ENCODE peak calls at places on chromosome 5, in ten cellular contexts. L is activated CD4-positive, alpha-beta T cell treated with anti-CD3 and anti-CD28 coated beads for 24 hours; N is HCT116; H is renal cortical epithelial cell; U is psoas muscle; D is GM12891; W is non-pigmented ciliary epithelial cell; M is HuH-7.5; G is GDM1; V is sigmoid colon. K is an unnamed sample.

GRCh38 chr5:79552984-79553383 is 39.0 kb upstream of the HOMER1 start:
- DNase-seq in L (no peak), N (no peak), H (no peak), U (no peak), D (no peak), W (no peak), M (no peak), G (peak), V (no peak), K (peak)

GRCh38 chr5:149614034-149614907 is 33.0 kb downstream of the ARHGEF37 start:
- DNase-seq in L (no peak), N (no peak), H (no peak), U (no peak), D (no peak), W (no peak), M (no peak), G (no peak), V (no peak), K (no peak)

GRCh38 chr5:17269201-17269600 is 51.8 kb downstream of the BASP1 start:
- DNase-seq in L (no peak), N (no peak), H (no peak), U (no peak), D (no peak), W (no peak), M (no peak), G (no peak), V (no peak), K (no peak)

GRCh38 chr5:83095163-83095972 is 18.0 kb downstream of the XRCC4 start:
- DNase-seq in L (no peak), N (no peak), H (no peak), U (no peak), D (no peak), W (no peak), M (no peak), G (no peak), V (no peak), K (no peak)

GRCh38 chr5:36414869-36415282 is 113.2 kb upstream of the RANBP3L start:
- DNase-seq in L (no peak), N (peak), H (peak), U (no peak), D (no peak), W (no peak), M (no peak), G (peak), V (no peak), K (no peak)

GRCh38 chr5:19270153-19270552 is 717.8 kb downstream of the CDH18 start:
- DNase-seq in L (no peak), N (no peak), H (no peak), U (no peak), D (no peak), W (no peak), M (no peak), G (no peak), V (no peak), K (no peak)

GRCh38 chr5:106254784-106255183 is 1416.0 kb downstream of the EFNA5 start:
- DNase-seq in L (no peak), N (no peak), H (no peak), U (no peak), D (no peak), W (no peak), M (no peak), G (no peak), V (no peak), K (no peak)

GRCh38 chr5:179148703-179149170 is 88.6 kb downstream of the ZNF354C start:
- DNase-seq in L (no peak), N (no peak), H (no peak), U (peak), D (no peak), W (no peak), M (no peak), G (no peak), V (no peak), K (no peak)

GRCh38 chr5:180785794-180786221 is 16.8 kb downstream of the MGAT1 start:
- DNase-seq in L (no peak), N (no peak), H (peak), U (no peak), D (no peak), W (no peak), M (no peak), G (no peak), V (no peak), K (no peak)

GRCh38 chr5:14265574-14265973 is 122.4 kb downstream of the TRIO start:
- DNase-seq in L (no peak), N (peak), H (peak), U (no peak), D (no peak), W (peak), M (no peak), G (no peak), V (no peak), K (peak)

GRCh38 chr5:52886206-52886605 is 98.5 kb downstream of the ITGA1 start:
- DNase-seq in L (no peak), N (no peak), H (no peak), U (no peak), D (no peak), W (no peak), M (no peak), G (no peak), V (no peak), K (no peak)

GRCh38 chr5:115685966-115686691 is 60.3 kb upstream of the TMED7 start:
- DNase-seq in L (no peak), N (no peak), H (peak), U (no peak), D (no peak), W (no peak), M (no peak), G (no peak), V (peak), K (no peak)

GRCh38 chr5:133930061-133930823 is 38.2 kb downstream of the C5orf15 start:
- DNase-seq in L (peak), N (no peak), H (no peak), U (no peak), D (no peak), W (no peak), M (no peak), G (no peak), V (no peak), K (no peak)

GRCh38 chr5:130316971-130317421 is 412.7 kb downstream of the CHSY3 start:
- DNase-seq in L (no peak), N (no peak), H (peak), U (no peak), D (no peak), W (no peak), M (no peak), G (no peak), V (no peak), K (no peak)

GRCh38 chr5:176817864-176818377 is 7.6 kb downstream of the UNC5A start:
- DNase-seq in L (no peak), N (no peak), H (no peak), U (no peak), D (peak), W (no peak), M (peak), G (no peak), V (no peak), K (no peak)

GRCh38 chr5:137649228-137649890 is 86.5 kb downstream of the KLHL3 start:
- DNase-seq in L (no peak), N (no peak), H (peak), U (no peak), D (no peak), W (no peak), M (no peak), G (no peak), V (no peak), K (peak)

GRCh38 chr5:148248894-148249293 is 10.6 kb downstream of the MARCOL start:
- DNase-seq in L (no peak), N (no peak), H (peak), U (no peak), D (no peak), W (no peak), M (no peak), G (no peak), V (no peak), K (no peak)

GRCh38 chr5:43484049-43484849 is 584 bp upstream of the TMEM267 start:
- DNase-seq in L (peak), N (peak), H (peak), U (peak), D (peak), W (peak), M (peak), G (peak), V (peak), K (peak)

GRCh38 chr5:108989761-108990392 is 242.2 kb downstream of the FER start:
- DNase-seq in L (no peak), N (no peak), H (peak), U (no peak), D (no peak), W (peak), M (no peak), G (no peak), V (no peak), K (no peak)

GRCh38 chr5:112967520-112968083 is 9.0 kb upstream of the DCP2 start:
- DNase-seq in L (no peak), N (no peak), H (no peak), U (no peak), D (no peak), W (no peak), M (no peak), G (no peak), V (no peak), K (no peak)

GRCh38 chr5:111227226-111227782 is 3.1 kb downstream of the CAMK4 start:
- DNase-seq in L (no peak), N (no peak), H (no peak), U (no peak), D (no peak), W (no peak), M (no peak), G (no peak), V (no peak), K (no peak)

GRCh38 chr5:105708442-105708841 is 1962.3 kb downstream of the EFNA5 start:
- DNase-seq in L (no peak), N (no peak), H (no peak), U (no peak), D (no peak), W (no peak), M (no peak), G (no peak), V (no peak), K (no peak)

GRCh38 chr5:103560826-103561225 is 1.8 kb downstream of the NUDT12 start:
- DNase-seq in L (no peak), N (no peak), H (no peak), U (no peak), D (no peak), W (no peak), M (no peak), G (no peak), V (no peak), K (no peak)

GRCh38 chr5:1037123-1037670 is 28.6 kb downstream of the NKD2 start:
- DNase-seq in L (no peak), N (no peak), H (no peak), U (peak), D (no peak), W (no peak), M (no peak), G (no peak), V (peak), K (no peak)

GRCh38 chr5:171312129-171312819 is 3.2 kb downstream of the TLX3 start:
- DNase-seq in L (no peak), N (no peak), H (no peak), U (no peak), D (no peak), W (no peak), M (no peak), G (no peak), V (no peak), K (no peak)

GRCh38 chr5:154603978-154604679 is 126.1 kb upstream of the HAND1 start:
- DNase-seq in L (no peak), N (no peak), H (peak), U (no peak), D (no peak), W (no peak), M (no peak), G (no peak), V (peak), K (no peak)

GRCh38 chr5:997001-997474 is 11.6 kb upstream of the NKD2 start:
- DNase-seq in L (no peak), N (no peak), H (peak), U (no peak), D (no peak), W (no peak), M (no peak), G (no peak), V (peak), K (no peak)

GRCh38 chr5:43416233-43416987 is 4.2 kb upstream of the CCL28 start:
- DNase-seq in L (no peak), N (no peak), H (no peak), U (no peak), D (no peak), W (no peak), M (no peak), G (no peak), V (no peak), K (no peak)

GRCh38 chr5:176740131-176740701 is 70.1 kb upstream of the UNC5A start:
- DNase-seq in L (no peak), N (no peak), H (no peak), U (no peak), D (no peak), W (no peak), M (no peak), G (no peak), V (peak), K (no peak)

GRCh38 chr5:165321912-165322311 is 1816.5 kb downstream of the MAT2B start:
- DNase-seq in L (no peak), N (no peak), H (peak), U (no peak), D (no peak), W (peak), M (no peak), G (no peak), V (no peak), K (no peak)

GRCh38 chr5:32709789-32710334 is 1.3 kb upstream of the NPR3 start:
- DNase-seq in L (peak), N (peak), H (peak), U (peak), D (peak), W (peak), M (peak), G (peak), V (peak), K (peak)

GRCh38 chr5:137733011-137733410 is 2.9 kb downstream of the KLHL3 start:
- DNase-seq in L (no peak), N (no peak), H (peak), U (no peak), D (no peak), W (no peak), M (no peak), G (no peak), V (no peak), K (no peak)

GRCh38 chr5:55407059-55407684 is 99.4 kb downstream of the MTREX start:
- DNase-seq in L (no peak), N (peak), H (peak), U (no peak), D (no peak), W (peak), M (no peak), G (no peak), V (no peak), K (peak)

GRCh38 chr5:71740015-71740753 is 21.1 kb downstream of the CARTPT start:
- DNase-seq in L (no peak), N (no peak), H (no peak), U (no peak), D (peak), W (no peak), M (no peak), G (no peak), V (no peak), K (no peak)

GRCh38 chr5:66655395-66656324 is 59.5 kb downstream of the MAST4 start:
- DNase-seq in L (no peak), N (no peak), H (peak), U (no peak), D (no peak), W (no peak), M (no peak), G (no peak), V (no peak), K (no peak)

GRCh38 chr5:102893942-102894341 is 138.8 kb downstream of the PAM start:
- DNase-seq in L (no peak), N (no peak), H (no peak), U (no peak), D (no peak), W (no peak), M (no peak), G (no peak), V (no peak), K (no peak)

GRCh38 chr5:33850100-33850594 is 41.6 kb downstream of the ADAMTS12 start:
- DNase-seq in L (no peak), N (no peak), H (peak), U (no peak), D (peak), W (peak), M (no peak), G (no peak), V (no peak), K (no peak)

GRCh38 chr5:148314187-148314586 is 2.0 kb downstream of the SPINK7 start:
- DNase-seq in L (no peak), N (no peak), H (peak), U (no peak), D (no peak), W (no peak), M (no peak), G (no peak), V (no peak), K (no peak)

GRCh38 chr5:167696558-167697314 is 594.7 kb upstream of the WWC1 start:
- DNase-seq in L (no peak), N (no peak), H (no peak), U (no peak), D (no peak), W (no peak), M (no peak), G (no peak), V (no peak), K (no peak)

K was measured in HFF-Myc.